ENCODE peak calls at places on chromosomes 13 and 19, in six cellular contexts. One of them, this sample, is unnamed.

GRCh38 chr19:602391-603301 is 13.0 kb downstream of the HCN2 start:
- DNase-seq in hepatic stellate cell: no peak
- DNase-seq in A549: no peak
- DNase-seq in naive B cell: no peak
- DNase-seq in effector CD4-positive, alpha-beta T cell: no peak
- DNase-seq in EL: no peak
- DNase-seq in this sample: no peak

GRCh38 chr19:30091456-30091855 is 149.4 kb downstream of the URI1 start:
- DNase-seq in hepatic stellate cell: no peak
- DNase-seq in A549: no peak
- DNase-seq in naive B cell: no peak
- DNase-seq in effector CD4-positive, alpha-beta T cell: no peak
- DNase-seq in EL: no peak
- DNase-seq in this sample: no peak

GRCh38 chr13:51814825-51815650 is 11.1 kb upstream of the DHRS12 start:
- DNase-seq in hepatic stellate cell: peak
- DNase-seq in A549: peak
- DNase-seq in naive B cell: peak
- DNase-seq in effector CD4-positive, alpha-beta T cell: peak
- DNase-seq in EL: peak
- DNase-seq in this sample: peak

GRCh38 chr13:73268306-73268705 is 209.5 kb downstream of the KLF5 start:
- DNase-seq in hepatic stellate cell: no peak
- DNase-seq in A549: no peak
- DNase-seq in naive B cell: no peak
- DNase-seq in effector CD4-positive, alpha-beta T cell: no peak
- DNase-seq in EL: peak
- DNase-seq in this sample: no peak

GRCh38 chr19:7904074-7905020 is 670 bp downstream of the MAP2K7 start:
- DNase-seq in hepatic stellate cell: peak
- DNase-seq in A549: no peak
- DNase-seq in naive B cell: peak
- DNase-seq in effector CD4-positive, alpha-beta T cell: peak
- DNase-seq in EL: no peak
- DNase-seq in this sample: peak

GRCh38 chr13:98517576-98518310 is 59.2 kb downstream of the STK24 start:
- DNase-seq in hepatic stellate cell: no peak
- DNase-seq in A549: no peak
- DNase-seq in naive B cell: no peak
- DNase-seq in effector CD4-positive, alpha-beta T cell: peak
- DNase-seq in EL: no peak
- DNase-seq in this sample: no peak

GRCh38 chr13:31394491-31394890 is 194.7 kb downstream of the B3GLCT start:
- DNase-seq in hepatic stellate cell: no peak
- DNase-seq in A549: no peak
- DNase-seq in naive B cell: no peak
- DNase-seq in effector CD4-positive, alpha-beta T cell: no peak
- DNase-seq in EL: peak
- DNase-seq in this sample: no peak

GRCh38 chr13:80726895-80727294 is 386.0 kb upstream of the SPRY2 start:
- DNase-seq in hepatic stellate cell: no peak
- DNase-seq in A549: no peak
- DNase-seq in naive B cell: no peak
- DNase-seq in effector CD4-positive, alpha-beta T cell: no peak
- DNase-seq in EL: no peak
- DNase-seq in this sample: no peak

GRCh38 chr13:32261567-32261966 is 53.6 kb downstream of the ZAR1L start:
- DNase-seq in hepatic stellate cell: peak
- DNase-seq in A549: no peak
- DNase-seq in naive B cell: no peak
- DNase-seq in effector CD4-positive, alpha-beta T cell: no peak
- DNase-seq in EL: peak
- DNase-seq in this sample: no peak

GRCh38 chr19:33883869-33884519 is 87.3 kb downstream of the KCTD15 start:
- DNase-seq in hepatic stellate cell: no peak
- DNase-seq in A549: no peak
- DNase-seq in naive B cell: no peak
- DNase-seq in effector CD4-positive, alpha-beta T cell: no peak
- DNase-seq in EL: no peak
- DNase-seq in this sample: no peak

GRCh38 chr19:2625434-2625833 is 77.1 kb downstream of the GNG7 start:
- DNase-seq in hepatic stellate cell: no peak
- DNase-seq in A549: no peak
- DNase-seq in naive B cell: no peak
- DNase-seq in effector CD4-positive, alpha-beta T cell: no peak
- DNase-seq in EL: no peak
- DNase-seq in this sample: no peak

GRCh38 chr19:50890422-50891252 is 17.4 kb downstream of the KLK2 start:
- DNase-seq in hepatic stellate cell: no peak
- DNase-seq in A549: peak
- DNase-seq in naive B cell: no peak
- DNase-seq in effector CD4-positive, alpha-beta T cell: no peak
- DNase-seq in EL: peak
- DNase-seq in this sample: no peak

GRCh38 chr13:113953561-113953960 is 20.3 kb downstream of the C13orf46 start:
- DNase-seq in hepatic stellate cell: no peak
- DNase-seq in A549: no peak
- DNase-seq in naive B cell: no peak
- DNase-seq in effector CD4-positive, alpha-beta T cell: no peak
- DNase-seq in EL: no peak
- DNase-seq in this sample: no peak

GRCh38 chr19:33212024-33212772 is 13.5 kb downstream of the SLC7A10 start:
- DNase-seq in hepatic stellate cell: no peak
- DNase-seq in A549: no peak
- DNase-seq in naive B cell: no peak
- DNase-seq in effector CD4-positive, alpha-beta T cell: no peak
- DNase-seq in EL: no peak
- DNase-seq in this sample: no peak

GRCh38 chr19:6276447-6276846 is 3.3 kb downstream of the MLLT1 start:
- DNase-seq in hepatic stellate cell: peak
- DNase-seq in A549: no peak
- DNase-seq in naive B cell: no peak
- DNase-seq in effector CD4-positive, alpha-beta T cell: no peak
- DNase-seq in EL: peak
- DNase-seq in this sample: no peak

GRCh38 chr13:20125129-20125782 is 35.6 kb downstream of the GJA3 start:
- DNase-seq in hepatic stellate cell: peak
- DNase-seq in A549: no peak
- DNase-seq in naive B cell: no peak
- DNase-seq in effector CD4-positive, alpha-beta T cell: no peak
- DNase-seq in EL: peak
- DNase-seq in this sample: no peak

GRCh38 chr19:7461841-7462629 is 26.8 kb downstream of the PEX11G start:
- DNase-seq in hepatic stellate cell: no peak
- DNase-seq in A549: no peak
- DNase-seq in naive B cell: no peak
- DNase-seq in effector CD4-positive, alpha-beta T cell: no peak
- DNase-seq in EL: no peak
- DNase-seq in this sample: no peak

GRCh38 chr19:8333771-8334457 is 9.1 kb downstream of the KANK3 start:
- DNase-seq in hepatic stellate cell: no peak
- DNase-seq in A549: no peak
- DNase-seq in naive B cell: no peak
- DNase-seq in effector CD4-positive, alpha-beta T cell: no peak
- DNase-seq in EL: no peak
- DNase-seq in this sample: no peak

GRCh38 chr13:50529154-50529882 is 314.2 kb downstream of the DLEU7 start:
- DNase-seq in hepatic stellate cell: peak
- DNase-seq in A549: no peak
- DNase-seq in naive B cell: no peak
- DNase-seq in effector CD4-positive, alpha-beta T cell: no peak
- DNase-seq in EL: no peak
- DNase-seq in this sample: no peak

GRCh38 chr13:64446372-64446771 is 2783.8 kb downstream of the PCDH9 start:
- DNase-seq in hepatic stellate cell: no peak
- DNase-seq in A549: peak
- DNase-seq in naive B cell: no peak
- DNase-seq in effector CD4-positive, alpha-beta T cell: no peak
- DNase-seq in EL: peak
- DNase-seq in this sample: no peak

GRCh38 chr19:54464044-54464623 is 556 bp upstream of the LENG9 start:
- DNase-seq in hepatic stellate cell: peak
- DNase-seq in A549: peak
- DNase-seq in naive B cell: peak
- DNase-seq in effector CD4-positive, alpha-beta T cell: peak
- DNase-seq in EL: peak
- DNase-seq in this sample: peak

GRCh38 chr19:33410915-33411401 is 37.4 kb downstream of the CEBPG start:
- DNase-seq in hepatic stellate cell: no peak
- DNase-seq in A549: no peak
- DNase-seq in naive B cell: no peak
- DNase-seq in effector CD4-positive, alpha-beta T cell: no peak
- DNase-seq in EL: no peak
- DNase-seq in this sample: no peak

GRCh38 chr19:30123611-30124010 is 181.6 kb downstream of the URI1 start:
- DNase-seq in hepatic stellate cell: no peak
- DNase-seq in A549: no peak
- DNase-seq in naive B cell: no peak
- DNase-seq in effector CD4-positive, alpha-beta T cell: no peak
- DNase-seq in EL: no peak
- DNase-seq in this sample: no peak

GRCh38 chr13:96052655-96053002 is 572 bp downstream of the UGGT2 start:
- DNase-seq in hepatic stellate cell: peak
- DNase-seq in A549: peak
- DNase-seq in naive B cell: no peak
- DNase-seq in effector CD4-positive, alpha-beta T cell: no peak
- DNase-seq in EL: peak
- DNase-seq in this sample: no peak

GRCh38 chr13:50320297-50320862 is 305.1 kb downstream of the KCNRG start:
- DNase-seq in hepatic stellate cell: no peak
- DNase-seq in A549: no peak
- DNase-seq in naive B cell: no peak
- DNase-seq in effector CD4-positive, alpha-beta T cell: no peak
- DNase-seq in EL: peak
- DNase-seq in this sample: no peak

GRCh38 chr13:38350114-38350617 is 515 bp downstream of the UFM1 start:
- DNase-seq in hepatic stellate cell: peak
- DNase-seq in A549: peak
- DNase-seq in naive B cell: no peak
- DNase-seq in effector CD4-positive, alpha-beta T cell: peak
- DNase-seq in EL: peak
- DNase-seq in this sample: peak

GRCh38 chr13:60398949-60399589 is 2.0 kb downstream of the TDRD3 start:
- DNase-seq in hepatic stellate cell: no peak
- DNase-seq in A549: no peak
- DNase-seq in naive B cell: no peak
- DNase-seq in effector CD4-positive, alpha-beta T cell: no peak
- DNase-seq in EL: peak
- DNase-seq in this sample: no peak

GRCh38 chr19:771332-771785 is 20.4 kb downstream of the MISP start:
- DNase-seq in hepatic stellate cell: peak
- DNase-seq in A549: no peak
- DNase-seq in naive B cell: no peak
- DNase-seq in effector CD4-positive, alpha-beta T cell: no peak
- DNase-seq in EL: peak
- DNase-seq in this sample: peak

GRCh38 chr19:55189424-55189823 is 9.3 kb upstream of the SYT5 start:
- DNase-seq in hepatic stellate cell: peak
- DNase-seq in A549: peak
- DNase-seq in naive B cell: no peak
- DNase-seq in effector CD4-positive, alpha-beta T cell: no peak
- DNase-seq in EL: peak
- DNase-seq in this sample: no peak

GRCh38 chr13:72160977-72161376 is 294.0 kb upstream of the DACH1 start:
- DNase-seq in hepatic stellate cell: no peak
- DNase-seq in A549: no peak
- DNase-seq in naive B cell: no peak
- DNase-seq in effector CD4-positive, alpha-beta T cell: no peak
- DNase-seq in EL: no peak
- DNase-seq in this sample: no peak

GRCh38 chr13:75353786-75354193 is 128.2 kb downstream of the TBC1D4 start:
- DNase-seq in hepatic stellate cell: no peak
- DNase-seq in A549: no peak
- DNase-seq in naive B cell: no peak
- DNase-seq in effector CD4-positive, alpha-beta T cell: no peak
- DNase-seq in EL: no peak
- DNase-seq in this sample: no peak

GRCh38 chr13:95301135-95301946 is at the start of gene ABCC4:
- DNase-seq in hepatic stellate cell: peak
- DNase-seq in A549: peak
- DNase-seq in naive B cell: peak
- DNase-seq in effector CD4-positive, alpha-beta T cell: peak
- DNase-seq in EL: peak
- DNase-seq in this sample: peak

GRCh38 chr13:41622545-41623429 is 165.4 kb downstream of the RGCC start:
- DNase-seq in hepatic stellate cell: no peak
- DNase-seq in A549: no peak
- DNase-seq in naive B cell: peak
- DNase-seq in effector CD4-positive, alpha-beta T cell: no peak
- DNase-seq in EL: peak
- DNase-seq in this sample: no peak

GRCh38 chr13:94712812-94713555 is 639 bp upstream of the SOX21 start:
- DNase-seq in hepatic stellate cell: no peak
- DNase-seq in A549: no peak
- DNase-seq in naive B cell: no peak
- DNase-seq in effector CD4-positive, alpha-beta T cell: no peak
- DNase-seq in EL: peak
- DNase-seq in this sample: no peak

GRCh38 chr13:30466358-30466714 is 600 bp upstream of the HMGB1 start:
- DNase-seq in hepatic stellate cell: peak
- DNase-seq in A549: no peak
- DNase-seq in naive B cell: no peak
- DNase-seq in effector CD4-positive, alpha-beta T cell: no peak
- DNase-seq in EL: peak
- DNase-seq in this sample: no peak

GRCh38 chr13:43232866-43233265 is 209.5 kb downstream of the DNAJC15 start:
- DNase-seq in hepatic stellate cell: no peak
- DNase-seq in A549: no peak
- DNase-seq in naive B cell: no peak
- DNase-seq in effector CD4-positive, alpha-beta T cell: no peak
- DNase-seq in EL: peak
- DNase-seq in this sample: no peak

GRCh38 chr19:2375341-2376121 is 15.5 kb downstream of the TMPRSS9 start:
- DNase-seq in hepatic stellate cell: no peak
- DNase-seq in A549: no peak
- DNase-seq in naive B cell: no peak
- DNase-seq in effector CD4-positive, alpha-beta T cell: no peak
- DNase-seq in EL: no peak
- DNase-seq in this sample: no peak

GRCh38 chr19:55447421-55448174 is 4.5 kb upstream of the SHISA7 start:
- DNase-seq in hepatic stellate cell: peak
- DNase-seq in A549: peak
- DNase-seq in naive B cell: no peak
- DNase-seq in effector CD4-positive, alpha-beta T cell: no peak
- DNase-seq in EL: peak
- DNase-seq in this sample: no peak

This sample was measured in GM10248.